ENCODE peak calls at places on chromosomes 1 and 21, in seven cellular contexts. X is activated CD8-positive, alpha-beta memory T cell treated with anti-CD3 and anti-CD28 coated beads for 48 hours; P is lung microvascular endothelial cell; Z is H54; T is stimulated activated CD8-positive, alpha-beta memory T cell treated with anti-CD3 and anti-CD28 coated beads, Interleukin-2, amount 100 ng/mL, for 48 hours; A is stimulated activated naive CD8-positive, alpha-beta T cell treated with anti-CD3 and anti-CD28 coated beads, Interleukin-15, amount 100 ng/mL, for 72 hours; O is EL. E is an unnamed sample.

GRCh38 chr1:115293899-115294298 is 44.1 kb downstream of the NGF start:
- DNase-seq in X (no peak), P (no peak), Z (no peak), T (no peak), A (no peak), O (peak), E (no peak)

GRCh38 chr1:73771396-73771795 is 426.6 kb downstream of the LRRIQ3 start:
- DNase-seq in X (no peak), P (no peak), Z (no peak), T (no peak), A (no peak), O (no peak), E (no peak)

GRCh38 chr1:150615346-150616201 is 13.8 kb downstream of the ENSA start:
- DNase-seq in X (no peak), P (no peak), Z (no peak), T (no peak), A (no peak), O (peak), E (no peak)

GRCh38 chr1:61098906-61099437 is 16.6 kb downstream of the NFIA start:
- DNase-seq in X (no peak), P (no peak), Z (no peak), T (no peak), A (no peak), O (no peak), E (no peak)

GRCh38 chr1:31569773-31570172 is 6.5 kb upstream of the TINAGL1 start:
- DNase-seq in X (no peak), P (no peak), Z (no peak), T (no peak), A (no peak), O (no peak), E (no peak)

GRCh38 chr21:34836103-34836932 is 167.5 kb downstream of the CLIC6 start:
- DNase-seq in X (peak), P (peak), Z (peak), T (peak), A (no peak), O (peak), E (no peak)

GRCh38 chr1:58764294-58764978 is 19.4 kb downstream of the JUN start:
- DNase-seq in X (no peak), P (peak), Z (no peak), T (no peak), A (no peak), O (peak), E (no peak)

GRCh38 chr1:154342836-154343472 is 17.6 kb downstream of the ATP8B2 start:
- DNase-seq in X (peak), P (no peak), Z (no peak), T (no peak), A (peak), O (no peak), E (peak)

GRCh38 chr1:209291715-209292114 is 291.8 kb upstream of the CAMK1G start:
- DNase-seq in X (no peak), P (no peak), Z (no peak), T (no peak), A (no peak), O (peak), E (no peak)

GRCh38 chr1:196734006-196734405 is 40.6 kb upstream of the CFHR3 start:
- DNase-seq in X (no peak), P (no peak), Z (no peak), T (no peak), A (no peak), O (no peak), E (no peak)

GRCh38 chr1:16111771-16112557 is 38.5 kb upstream of the FAM131C start:
- DNase-seq in X (no peak), P (no peak), Z (no peak), T (no peak), A (no peak), O (peak), E (no peak)

GRCh38 chr1:219323426-219323825 is 149.7 kb downstream of the LYPLAL1 start:
- DNase-seq in X (no peak), P (peak), Z (no peak), T (no peak), A (no peak), O (peak), E (no peak)

GRCh38 chr1:20829531-20829930 is 42.4 kb upstream of the HP1BP3 start:
- DNase-seq in X (no peak), P (no peak), Z (no peak), T (no peak), A (no peak), O (no peak), E (no peak)